ENCODE peak calls at places on chromosomes 3 and 15, in five cellular contexts. O is AG09319, W is astrocyte, E is MM.1S, B is fibroblast of lung. G is an unnamed sample.

GRCh38 chr3:79032686-79033318 is 735.0 kb downstream of the ROBO1 start:
- DNase-seq in O (no peak), W (peak; percentile 35), E (peak; percentile 67), B (peak; percentile 74), G (peak; percentile 57)

GRCh38 chr3:71195492-71195891 is 388.0 kb downstream of the FOXP1 start:
- DNase-seq in O (peak; percentile 52), W (peak; percentile 86), E (no peak), B (peak; percentile 89), G (peak; percentile 38)

GRCh38 chr3:61141697-61142096 is 109.6 kb downstream of the FHIT start:
- DNase-seq in O (no peak), W (no peak), E (no peak), B (no peak), G (no peak)

GRCh38 chr15:66359740-66360139 is 3.3 kb upstream of the TIPIN start:
- DNase-seq in O (no peak), W (no peak), E (no peak), B (no peak), G (no peak)

GRCh38 chr3:123627673-123628670 is 43.1 kb upstream of the HACD2 start:
- DNase-seq in O (no peak), W (no peak), E (no peak), B (no peak), G (no peak)

GRCh38 chr3:194128202-194128907 is 7.6 kb upstream of the HES1 start:
- DNase-seq in O (no peak), W (peak; percentile 36), E (no peak), B (no peak), G (no peak)

GRCh38 chr3:64642327-64643151 is 45.3 kb downstream of the ADAMTS9 start:
- DNase-seq in O (no peak), W (no peak), E (no peak), B (no peak), G (no peak)

GRCh38 chr3:141000027-141000663 is 51.0 kb upstream of the SPSB4 start:
- DNase-seq in O (peak; percentile 14), W (peak; percentile 27), E (peak; percentile 59), B (peak; percentile 52), G (peak; percentile 48)

GRCh38 chr3:33898901-33899300 is 100.5 kb downstream of the PDCD6IP start:
- DNase-seq in O (no peak), W (no peak), E (no peak), B (no peak), G (no peak)

GRCh38 chr3:135788978-135789377 is 176.6 kb upstream of the PPP2R3A start:
- DNase-seq in O (no peak), W (no peak), E (no peak), B (no peak), G (no peak)

GRCh38 chr3:135792174-135792573 is 173.4 kb upstream of the PPP2R3A start:
- DNase-seq in O (no peak), W (no peak), E (no peak), B (no peak), G (no peak)
- TF ChIP-seq CTCF in O (no peak), W (no peak), E (no peak), B (no peak), G (no peak)

GRCh38 chr3:93969443-93969842 is 4.3 kb downstream of the PROS1 start:
- DNase-seq in O (no peak), W (peak; percentile 49), E (no peak), B (peak; percentile 38), G (peak; percentile 47)

GRCh38 chr3:93969997-93970396 is 3.7 kb downstream of the PROS1 start:
- DNase-seq in O (no peak), W (no peak), E (no peak), B (no peak), G (no peak)

DNA sequence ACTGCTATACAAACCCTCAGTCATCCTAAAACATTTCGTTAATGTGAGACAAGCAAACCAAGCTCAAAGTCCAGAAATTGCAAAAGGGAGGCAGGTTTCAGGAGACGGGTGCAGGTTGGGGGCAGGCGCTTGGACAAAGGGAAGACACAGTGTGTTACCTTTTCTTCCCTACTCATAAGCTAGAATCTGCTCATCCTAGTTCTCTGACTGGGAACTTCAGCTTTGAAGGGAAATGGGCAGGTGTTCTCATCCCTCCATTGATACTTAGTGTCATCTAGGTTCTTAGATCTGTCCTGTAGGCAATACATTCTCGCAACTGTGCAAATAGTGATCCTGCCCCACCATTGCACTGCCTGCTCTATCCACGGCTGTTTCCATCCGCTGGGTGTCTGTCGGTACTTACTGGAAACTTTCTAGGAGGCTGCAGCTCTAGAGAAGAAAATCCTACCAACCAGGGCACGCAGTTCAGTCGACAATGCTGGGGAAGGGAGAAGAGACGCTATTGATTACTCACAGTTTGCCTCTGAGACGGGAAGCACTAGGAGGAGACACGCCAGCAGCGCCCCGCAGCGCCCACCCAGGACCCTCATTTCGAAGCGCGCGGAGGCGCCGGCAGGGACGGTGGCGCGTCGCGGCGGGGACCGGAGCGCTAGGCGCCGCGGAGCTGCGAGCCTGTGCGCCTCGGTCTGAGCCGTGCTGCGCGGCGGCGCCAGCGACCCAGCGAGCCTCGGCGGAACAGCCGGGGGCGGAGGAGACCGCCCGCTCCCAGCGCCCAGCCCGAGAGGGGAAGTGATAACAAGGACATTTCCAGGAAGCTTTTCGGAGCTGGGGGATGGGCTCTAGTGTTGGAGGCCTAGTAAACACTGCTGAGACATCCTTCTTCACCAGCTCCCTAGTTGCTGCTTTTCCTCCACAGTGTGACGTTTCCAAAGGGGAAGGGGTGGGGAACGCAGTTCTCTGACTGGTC is at the start of gene PROS1:
- DNase-seq in O (peak; percentile 62), W (peak; percentile 70), E (peak; percentile 56), B (peak; percentile 88), G (peak; percentile 79)
- TF ChIP-seq CTCF in O (no peak), W (no peak), E (no peak), B (no peak), G (no peak)

GRCh38 chr3:8325306-8325705 is 176.3 kb upstream of the LMCD1 start:
- DNase-seq in O (no peak), W (peak; percentile 58), E (no peak), B (no peak), G (no peak)

GRCh38 chr3:8328971-8329370 is 172.7 kb upstream of the LMCD1 start:
- DNase-seq in O (no peak), W (peak; percentile 32), E (no peak), B (no peak), G (no peak)

GRCh38 chr3:8320711-8321458 is 180.7 kb upstream of the LMCD1 start:
- DNase-seq in O (no peak), W (no peak), E (no peak), B (no peak), G (no peak)

GRCh38 chr3:8327739-8328138 is 173.9 kb upstream of the LMCD1 start:
- DNase-seq in O (no peak), W (no peak), E (no peak), B (no peak), G (no peak)

DNA sequence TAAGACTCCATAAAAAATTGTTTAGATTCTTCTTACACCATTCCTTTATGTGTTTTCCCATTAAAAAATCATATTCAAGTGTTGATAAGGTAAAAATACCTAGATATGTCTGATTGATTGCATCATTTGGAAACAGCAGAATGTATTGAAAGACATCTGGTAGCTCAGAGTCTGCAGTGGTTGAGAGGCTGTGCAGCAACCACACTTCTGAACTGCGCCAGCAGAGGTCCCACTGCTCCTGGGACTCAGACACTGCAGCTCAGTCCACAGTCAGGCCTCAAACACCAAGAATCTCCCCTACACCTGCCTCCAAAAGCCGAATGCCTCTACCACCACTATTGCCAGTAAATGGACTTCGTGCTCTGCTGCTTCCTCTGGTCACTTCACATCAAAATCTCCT is 176.9 kb upstream of the LMCD1 start:
- DNase-seq in O (no peak), W (peak; percentile 30), E (peak; percentile 41), B (peak; percentile 39), G (peak; percentile 55)
- TF ChIP-seq CTCF in O (peak; percentile 48), W (peak; percentile 48), E (peak; percentile 40), B (peak; percentile 41), G (peak; percentile 66)

GRCh38 chr3:39261726-39262125 is 18.1 kb downstream of the CX3CR1 start:
- DNase-seq in O (no peak), W (no peak), E (no peak), B (no peak), G (no peak)

GRCh38 chr3:39262842-39263241 is 17.0 kb downstream of the CX3CR1 start:
- DNase-seq in O (no peak), W (no peak), E (no peak), B (no peak), G (no peak)

GRCh38 chr3:39263576-39263975 is 16.3 kb downstream of the CX3CR1 start:
- DNase-seq in O (no peak), W (no peak), E (no peak), B (no peak), G (no peak)

GRCh38 chr3:39260318-39260717 is 19.5 kb downstream of the CX3CR1 start:
- DNase-seq in O (no peak), W (no peak), E (no peak), B (no peak), G (no peak)

GRCh38 chr3:39260957-39261356 is 18.9 kb downstream of the CX3CR1 start:
- DNase-seq in O (peak; percentile 79), W (peak; percentile 77), E (peak; percentile 89), B (peak; percentile 84), G (peak; percentile 95)
- TF ChIP-seq CTCF in O (peak; percentile 45), W (peak; percentile 41), E (peak; percentile 53), B (peak; percentile 29), G (peak; percentile 58)

DNA sequence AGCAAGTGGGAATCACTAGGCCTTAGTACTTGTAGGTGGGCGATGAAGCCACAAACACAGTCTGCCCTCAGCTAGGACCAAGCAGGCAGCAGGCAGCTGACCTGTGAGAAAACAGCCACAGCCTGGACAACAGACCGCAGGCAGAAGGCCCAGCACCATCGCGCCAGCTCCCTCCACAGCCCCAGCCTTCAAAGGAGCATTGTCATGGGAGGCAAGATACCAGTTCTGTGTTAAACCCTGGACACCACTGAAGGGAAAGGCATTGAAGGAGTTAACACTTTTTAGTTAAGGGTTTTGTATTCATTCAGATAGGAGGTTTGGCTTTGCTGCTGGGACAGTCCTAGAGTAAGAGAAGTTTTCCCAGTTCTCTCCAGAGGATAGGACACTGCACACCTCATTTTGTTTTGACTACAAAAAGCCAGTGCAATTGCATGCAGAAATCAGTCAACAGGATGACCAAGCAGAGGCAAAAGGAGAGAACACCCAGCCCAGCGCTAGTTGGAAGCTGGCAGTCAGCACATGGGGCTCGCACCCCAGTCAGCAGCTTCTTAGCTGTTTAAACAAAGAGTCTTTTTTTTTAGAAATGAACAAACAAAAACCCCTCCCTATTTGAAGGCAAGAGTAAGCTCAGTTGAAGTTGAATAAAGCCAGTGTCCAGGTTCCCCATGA is 286.1 kb upstream of the TPM1 start:
- DNase-seq in O (no peak), W (no peak), E (no peak), B (no peak), G (no peak)
- TF ChIP-seq CTCF in O (no peak), W (no peak), E (no peak), B (no peak), G (no peak)